ENCODE peak calls at places on chromosomes 2 and 18, in ten cellular contexts. R, N, L, O, K, A, W, F, H and P are unnamed samples.

GRCh38 chr18:34650121-34650545 is 60.0 kb upstream of the DTNA start:
- DNase-seq in R (peak), K (no peak), N (peak), L (peak), F (peak), A (no peak), O (no peak), W (no peak), H (peak), P (no peak)

GRCh38 chr2:158817596-158817995 is 22.5 kb downstream of the DAPL1 start:
- DNase-seq in N (no peak), O (no peak), H (peak), F (peak), W (no peak), K (no peak), L (no peak), R (peak), A (no peak), P (no peak)

GRCh38 chr2:18987592-18988073 is 370.8 kb downstream of the OSR1 start:
- DNase-seq in H (peak), W (no peak), N (peak), F (peak), K (no peak), L (no peak), A (peak), R (peak), O (peak), P (no peak)

GRCh38 chr18:23735021-23735464 is 45.8 kb downstream of the LAMA3 start:
- DNase-seq in A (no peak), F (no peak), O (no peak), N (peak), R (no peak), K (no peak), H (no peak), L (peak), W (no peak), P (no peak)

GRCh38 chr2:105777071-105777482 is 32.4 kb downstream of the NCK2 start:
- DNase-seq in O (no peak), K (no peak), W (no peak), H (no peak), A (no peak), L (no peak), R (no peak), F (no peak), N (no peak), P (no peak)

GRCh38 chr2:101364878-101365277 is 22.4 kb downstream of the CREG2 start:
- DNase-seq in L (no peak), W (no peak), N (no peak), A (no peak), O (no peak), H (no peak), R (no peak), K (no peak), F (no peak), P (no peak)

GRCh38 chr2:159131267-159131790 is 155.2 kb downstream of the WDSUB1 start:
- DNase-seq in H (no peak), N (no peak), O (no peak), A (no peak), K (no peak), L (no peak), W (no peak), R (no peak), F (no peak), P (no peak)

GRCh38 chr2:140122001-140122400 is 1341.8 kb upstream of the NXPH2 start:
- DNase-seq in H (no peak), N (peak), L (peak), O (no peak), R (no peak), A (no peak), W (no peak), K (no peak), F (no peak), P (no peak)

GRCh38 chr18:66958309-66958708 is 354.4 kb upstream of the CDH19 start:
- DNase-seq in N (no peak), W (no peak), A (no peak), O (no peak), F (no peak), R (no peak), K (no peak), L (no peak), H (no peak), P (no peak)

GRCh38 chr18:51569561-51569960 is 372.1 kb upstream of the MEX3C start:
- DNase-seq in K (no peak), W (no peak), O (no peak), F (no peak), R (no peak), L (no peak), N (no peak), H (no peak), A (no peak), P (no peak)

GRCh38 chr18:43935051-43935412 is 657.7 kb upstream of the SYT4 start:
- DNase-seq in A (no peak), F (peak), R (peak), W (no peak), L (no peak), K (no peak), O (no peak), H (no peak), N (peak), P (no peak)

GRCh38 chr18:31042391-31043181 is at the start of gene DSC3:
- DNase-seq in H (no peak), N (no peak), F (no peak), L (no peak), K (peak), A (peak), W (peak), R (no peak), O (no peak), P (peak)

GRCh38 chr2:23592061-23592685 is 207.2 kb downstream of the KLHL29 start:
- DNase-seq in R (no peak), N (no peak), K (no peak), H (no peak), A (no peak), W (no peak), L (no peak), O (no peak), F (no peak), P (no peak)

GRCh38 chr18:59705145-59705544 is 7.9 kb upstream of the CCBE1 start:
- DNase-seq in W (no peak), R (no peak), K (no peak), O (no peak), H (no peak), F (peak), A (no peak), L (no peak), N (no peak), P (no peak)

GRCh38 chr2:151333083-151333482 is 24.3 kb upstream of the TNFAIP6 start:
- DNase-seq in R (no peak), H (no peak), L (no peak), W (no peak), A (no peak), O (no peak), F (no peak), N (no peak), K (no peak), P (no peak)
- TF ChIP-seq CTCF in R (no peak), H (no peak), L (no peak), W (no peak), A (no peak), O (no peak), F (no peak), N (no peak), K (no peak), P (no peak)

GRCh38 chr18:22320155-22320554 is 97.6 kb downstream of the CTAGE1 start:
- DNase-seq in N (no peak), F (no peak), R (no peak), A (no peak), K (no peak), H (no peak), O (no peak), L (no peak), W (no peak), P (no peak)

GRCh38 chr18:22320736-22321135 is 97.0 kb downstream of the CTAGE1 start:
- DNase-seq in O (no peak), H (no peak), F (no peak), L (no peak), W (no peak), N (no peak), R (no peak), K (no peak), A (no peak), P (no peak)

GRCh38 chr18:22325396-22325795 is 92.3 kb downstream of the CTAGE1 start:
- DNase-seq in R (no peak), F (no peak), O (no peak), H (no peak), L (no peak), K (no peak), N (no peak), W (no peak), A (no peak), P (no peak)

GRCh38 chr18:22322251-22322691 is 95.4 kb downstream of the CTAGE1 start:
- DNase-seq in R (no peak), A (no peak), F (no peak), O (peak), N (no peak), K (no peak), H (no peak), L (no peak), W (no peak), P (no peak)

DNA sequence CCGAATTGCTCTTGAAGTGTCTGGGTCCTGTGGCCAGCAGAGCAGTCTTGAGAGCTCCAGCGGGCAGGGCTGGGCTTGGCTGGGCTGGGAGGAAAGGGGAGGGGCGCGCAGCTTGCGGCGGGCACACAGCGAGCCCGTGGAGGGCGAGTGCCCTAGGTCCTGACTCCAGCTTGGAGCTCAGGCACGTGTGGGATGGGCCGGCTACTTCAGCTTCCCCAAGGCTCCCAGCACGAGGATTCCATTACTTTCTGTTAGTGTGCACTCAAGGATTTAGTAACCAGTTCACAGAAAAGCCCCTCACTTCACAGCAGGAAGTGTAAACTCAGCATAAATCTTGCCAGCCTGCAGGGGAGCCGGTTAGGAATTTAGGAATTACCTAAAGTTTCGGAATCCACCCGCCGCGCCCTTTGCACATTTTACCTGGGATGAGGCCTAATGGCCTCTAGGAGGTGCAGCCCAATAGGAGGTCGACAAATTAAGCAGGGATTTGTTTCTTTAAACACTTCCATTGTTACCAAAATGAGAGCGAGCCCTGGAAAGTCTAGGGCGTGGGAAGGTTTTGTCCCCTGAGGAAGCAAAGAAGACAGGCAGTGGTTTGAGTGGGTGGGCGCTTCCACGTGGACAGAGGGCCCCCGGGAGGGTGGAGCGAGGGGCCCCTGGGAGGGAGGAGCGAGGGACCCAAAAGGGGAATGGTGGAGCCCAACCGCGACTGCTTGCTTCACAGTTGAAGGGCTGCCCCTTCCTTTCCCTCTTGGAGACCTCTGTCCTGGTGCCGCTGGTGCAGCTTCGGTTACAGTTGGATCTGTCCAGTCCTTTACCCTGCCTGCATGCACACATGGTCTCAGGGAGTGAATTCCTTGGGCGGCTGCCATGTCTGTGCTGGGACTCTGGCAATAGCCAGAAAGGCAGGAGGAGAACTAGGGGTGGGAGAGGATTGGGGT is 93.3 kb downstream of the CTAGE1 start:
- DNase-seq in O (no peak), W (peak), A (peak), F (peak), R (no peak), L (no peak), K (no peak), N (no peak), H (no peak), P (peak)
- TF ChIP-seq CTCF in O (no peak), W (peak), A (peak), F (peak), R (no peak), L (peak), K (no peak), N (peak), H (peak), P (peak)

GRCh38 chr2:13193900-13194299 is 477.2 kb downstream of the TRIB2 start:
- DNase-seq in L (peak), F (peak), H (no peak), O (no peak), R (no peak), N (no peak), A (peak), W (no peak), K (peak), P (no peak)
- TF ChIP-seq CTCF in L (peak), F (peak), H (peak), O (no peak), R (peak), N (no peak), A (peak), W (peak), K (peak), P (peak)

DNA sequence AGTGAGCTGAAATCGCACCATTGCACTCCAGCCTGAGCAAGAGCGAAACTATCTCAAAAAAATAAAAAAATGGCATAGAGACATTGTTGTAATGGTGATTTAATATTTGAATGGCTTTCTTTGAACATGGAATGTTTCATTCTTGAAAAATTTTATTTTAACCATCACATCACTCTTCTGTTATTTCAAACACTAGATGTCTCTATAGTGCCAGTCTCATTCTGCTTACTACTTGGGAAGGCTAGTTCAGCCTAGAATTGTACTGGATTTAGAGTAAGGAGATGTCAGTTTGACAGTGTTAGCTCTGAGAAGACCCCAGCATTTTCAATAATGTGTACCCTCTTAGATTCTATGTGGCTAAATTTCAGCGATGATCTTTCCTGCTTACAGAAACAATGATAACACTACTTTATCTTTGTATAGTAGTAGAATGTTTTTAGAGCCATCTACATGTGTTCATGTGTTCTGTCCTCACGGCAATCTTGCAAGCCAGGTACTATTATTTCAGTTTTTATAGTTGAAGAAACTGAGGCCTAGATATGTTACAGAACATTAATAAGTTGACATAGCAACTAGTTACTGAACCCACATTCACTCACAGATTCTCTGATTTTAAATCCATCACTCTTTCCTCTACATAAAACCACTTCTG is 142.9 kb upstream of the ZSWIM2 start:
- DNase-seq in F (no peak), R (no peak), K (no peak), O (no peak), L (no peak), A (no peak), N (no peak), H (no peak), W (no peak), P (no peak)
- TF ChIP-seq CTCF in F (no peak), R (no peak), K (no peak), O (no peak), L (no peak), A (no peak), N (no peak), H (peak), W (no peak), P (no peak)

DNA sequence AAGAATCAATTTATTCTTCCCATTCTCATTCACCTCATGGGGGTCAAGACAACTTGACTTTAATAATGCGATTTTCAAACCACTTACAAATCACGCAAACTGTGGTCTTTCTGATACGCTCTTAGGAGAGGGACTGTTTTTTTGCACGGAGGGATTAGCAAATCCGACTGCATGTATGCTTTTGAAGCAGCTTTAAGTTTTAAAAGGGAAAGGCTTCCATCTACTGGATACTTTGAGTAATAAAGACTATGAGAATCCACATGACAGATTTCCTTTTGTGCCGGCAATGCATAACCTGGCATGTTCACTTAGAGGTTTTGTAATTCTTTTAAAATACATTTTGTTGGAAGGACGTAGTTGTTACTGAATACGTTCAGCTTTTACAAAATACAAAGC is 322.9 kb upstream of the KCNJ3 start:
- DNase-seq in F (peak), W (peak), H (no peak), N (no peak), K (peak), R (no peak), A (peak), L (peak), O (no peak), P (no peak)
- TF ChIP-seq CTCF in F (peak), W (peak), H (no peak), N (no peak), K (peak), R (no peak), A (no peak), L (peak), O (no peak), P (peak)